ENCODE peak calls at places on chromosomes 1 and 21, in six cellular contexts. W, T, B, H, D and Q are unnamed samples.

GRCh38 chr1:194117582-194117981 is 931.2 kb upstream of the B3GALT2 start:
- DNase-seq in W (no peak), T (no peak), B (no peak), H (no peak), D (peak), Q (no peak)

GRCh38 chr1:207824691-207825090 is 72.8 kb downstream of the CD46 start:
- DNase-seq in W (no peak), T (peak), B (no peak), H (peak), D (no peak), Q (peak)

GRCh38 chr1:221530791-221531190 is 211.1 kb downstream of the DUSP10 start:
- DNase-seq in W (no peak), T (no peak), B (no peak), H (no peak), D (no peak), Q (no peak)

GRCh38 chr1:38558055-38558454 is 301.5 kb downstream of the RRAGC start:
- DNase-seq in W (no peak), T (no peak), B (no peak), H (no peak), D (peak), Q (no peak)

GRCh38 chr1:232532901-232533300 is 97.0 kb downstream of the SIPA1L2 start:
- DNase-seq in W (no peak), T (no peak), B (no peak), H (no peak), D (no peak), Q (no peak)

GRCh38 chr1:75273110-75273509 is 138.9 kb downstream of the LHX8 start:
- DNase-seq in W (no peak), T (no peak), B (no peak), H (no peak), D (no peak), Q (no peak)

GRCh38 chr21:29499734-29500343 is 201.1 kb downstream of the BACH1 start:
- DNase-seq in W (no peak), T (no peak), B (no peak), H (peak), D (peak), Q (no peak)

GRCh38 chr1:156816561-156817328 is at the start of gene SH2D2A:
- DNase-seq in W (peak), T (peak), B (no peak), H (peak), D (no peak), Q (no peak)

GRCh38 chr1:19799877-19800804 is at the start of gene TMCO4:
- DNase-seq in W (peak), T (peak), B (peak), H (peak), D (peak), Q (no peak)

GRCh38 chr1:74011736-74012135 is 186.2 kb downstream of the LRRIQ3 start:
- DNase-seq in W (no peak), T (no peak), B (no peak), H (no peak), D (no peak), Q (no peak)

GRCh38 chr1:74005533-74005932 is 192.4 kb downstream of the LRRIQ3 start:
- DNase-seq in W (no peak), T (no peak), B (no peak), H (no peak), D (no peak), Q (no peak)

GRCh38 chr1:74012583-74012982 is 185.4 kb downstream of the LRRIQ3 start:
- DNase-seq in W (no peak), T (no peak), B (no peak), H (no peak), D (no peak), Q (no peak)

DNA sequence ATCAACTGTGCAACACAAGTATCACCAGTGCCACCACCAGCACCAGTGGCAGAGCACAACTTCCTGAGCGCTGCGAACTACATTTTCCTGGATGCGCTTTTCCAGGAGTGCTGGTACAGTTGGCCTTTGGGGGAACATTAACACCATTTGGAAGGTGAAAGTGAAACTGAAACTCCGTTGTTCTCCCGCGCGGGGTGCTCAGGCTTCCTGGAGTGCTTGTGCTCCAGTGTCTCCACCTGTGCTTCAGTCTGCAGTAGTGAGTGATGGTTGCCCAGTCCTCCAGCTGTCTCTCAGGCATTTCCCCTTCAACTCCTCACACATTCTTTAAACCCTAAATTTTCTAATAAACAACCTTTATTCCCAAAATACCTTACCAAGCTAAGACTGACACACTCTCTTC is 187.8 kb downstream of the LRRIQ3 start:
- DNase-seq in W (no peak), T (no peak), B (no peak), H (no peak), D (no peak), Q (no peak)
- H3K4me3 ChIP-seq in W (no peak), T (no peak), B (peak), H (no peak), D (no peak), Q (no peak)

GRCh38 chr1:46342084-46342656 is 1.6 kb downstream of the NSUN4 start:
- DNase-seq in W (no peak), T (no peak), B (no peak), H (peak), D (peak), Q (no peak)
- TF ChIP-seq CTCF in W (no peak), T (no peak), B (peak), H (peak), D (peak), Q (peak)

DNA sequence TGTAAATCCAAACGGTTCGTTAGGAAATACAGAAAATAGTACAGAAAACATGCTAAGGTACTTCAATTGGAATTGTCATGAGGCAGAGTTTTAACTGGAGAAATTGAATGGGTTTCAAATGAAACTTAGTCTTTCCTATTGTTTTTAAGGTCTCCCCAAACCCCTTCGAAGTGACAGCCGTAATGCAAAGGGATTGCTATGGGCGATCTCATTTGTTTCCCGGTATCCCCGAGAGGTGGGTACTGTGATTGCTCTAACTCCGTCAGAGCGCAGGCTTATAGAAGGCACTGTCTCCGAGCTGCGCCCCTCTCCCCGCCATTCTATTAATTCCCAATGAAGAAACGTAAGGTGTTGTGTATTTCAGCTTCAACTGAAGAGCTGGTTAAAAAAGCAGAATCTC is 22.0 kb upstream of the RNF187 start:
- DNase-seq in W (no peak), T (peak), B (no peak), H (no peak), D (peak), Q (no peak)
- H3K4me3 ChIP-seq in W (no peak), T (no peak), B (peak), H (peak), D (peak), Q (no peak)

DNA sequence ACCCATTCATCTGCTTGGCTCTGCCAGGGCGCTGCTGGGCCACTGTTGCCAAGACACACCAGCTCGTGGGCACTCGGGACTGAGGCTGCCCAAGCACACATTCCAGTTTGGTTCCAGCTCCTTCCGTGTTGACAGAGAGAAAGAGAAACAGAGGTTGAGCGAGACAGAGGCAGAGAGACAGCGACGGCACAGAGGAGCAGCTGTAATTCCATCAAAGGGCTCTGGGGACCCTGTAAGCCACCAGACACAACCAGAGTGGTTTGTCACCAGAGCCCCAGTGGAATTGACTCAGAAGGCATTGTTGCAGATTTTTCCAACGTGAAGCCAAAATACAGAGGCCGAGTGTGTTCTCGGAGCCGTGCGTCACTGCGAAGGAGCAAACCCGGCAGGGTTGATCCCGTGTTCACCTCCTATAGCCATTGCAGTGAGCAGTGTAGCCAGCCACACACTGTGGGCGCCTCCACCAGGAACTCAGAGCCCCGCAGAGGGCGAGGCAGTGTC is 33.5 kb downstream of the SYF2 start:
- DNase-seq in W (no peak), T (no peak), B (no peak), H (peak), D (peak), Q (no peak)
- TF ChIP-seq CTCF in W (no peak), T (no peak), B (no peak), H (no peak), D (peak), Q (no peak)

GRCh38 chr1:226871047-226871365 is 590 bp downstream of the PSEN2 start:
- DNase-seq in W (no peak), T (no peak), B (no peak), H (no peak), D (no peak), Q (no peak)
- H3K4me3 ChIP-seq in W (peak), T (peak), B (peak), H (peak), D (peak), Q (peak)

GRCh38 chr1:115592264-115592663 is 49.5 kb upstream of the VANGL1 start:
- DNase-seq in W (no peak), T (no peak), B (no peak), H (no peak), D (no peak), Q (no peak)
- TF ChIP-seq CTCF in W (no peak), T (no peak), B (no peak), H (peak), D (no peak), Q (peak)

GRCh38 chr1:230905733-230906132 is 37.4 kb upstream of the C1orf198 start:
- DNase-seq in W (no peak), T (no peak), B (peak), H (peak), D (no peak), Q (no peak)
- H3K4me3 ChIP-seq in W (no peak), T (no peak), B (no peak), H (no peak), D (no peak), Q (no peak)

DNA sequence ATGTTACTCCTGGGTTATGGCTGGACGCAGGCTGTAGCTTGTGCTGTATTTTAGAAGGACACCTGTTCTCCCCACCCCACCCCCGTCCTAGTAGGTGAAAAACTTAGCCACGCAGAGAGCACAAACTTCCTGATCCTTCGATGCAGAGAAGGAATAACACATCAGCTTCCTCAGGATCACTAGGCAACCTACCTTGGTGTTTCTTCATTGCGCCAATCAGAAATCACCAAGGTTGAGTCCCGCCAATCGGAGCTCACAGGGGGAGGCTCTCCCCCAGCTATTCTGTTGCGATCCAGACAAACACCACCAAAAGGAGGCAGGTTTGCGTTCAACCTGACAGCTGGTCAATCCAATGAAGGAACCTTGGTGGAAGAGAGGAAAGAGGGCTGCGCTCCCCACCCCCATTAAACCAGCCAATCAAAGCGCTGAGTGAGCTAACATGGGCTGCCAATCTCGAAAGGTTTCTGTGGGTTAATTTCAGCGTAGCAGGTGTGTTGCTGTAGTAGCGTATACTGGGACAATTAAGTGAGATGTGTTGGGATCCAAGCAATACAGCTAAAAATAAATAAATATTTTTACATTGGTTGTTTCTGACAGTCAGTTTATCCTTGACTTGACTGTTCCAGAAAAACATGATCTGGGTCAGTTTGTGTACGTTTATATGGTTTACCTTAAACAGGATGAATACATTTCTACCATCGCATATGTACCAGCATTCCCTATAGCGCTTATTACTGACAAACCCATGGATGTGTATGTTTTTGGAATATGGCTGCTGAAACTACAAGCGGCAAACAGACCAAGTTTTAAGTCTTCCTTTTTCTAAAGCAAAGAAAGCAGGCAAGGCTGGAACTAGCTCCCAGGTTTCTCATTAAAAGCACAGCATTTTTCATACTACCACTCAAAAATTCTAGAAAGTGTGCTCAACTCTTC is at the start of gene GOLPH3L:
- DNase-seq in W (peak), T (peak), B (peak), H (peak), D (peak), Q (peak)
- TF ChIP-seq CTCF in W (no peak), T (no peak), B (peak), H (peak), D (no peak), Q (peak)